ENCODE peak calls at places on chromosomes 11 and 22, in seven cellular contexts. One of them, this sample, is unnamed.

GRCh38 chr11:3905080-3905953 is 49.9 kb downstream of the STIM1 start:
- DNase-seq in epithelial cell of proximal tubule: peak
- DNase-seq in astrocyte: peak
- DNase-seq in heart left ventricle: no peak
- DNase-seq in IMR-90: peak
- DNase-seq in A549: peak
- DNase-seq in pancreas: no peak
- DNase-seq in this sample: no peak

GRCh38 chr11:101336858-101337257 is 207.2 kb upstream of the PGR start:
- DNase-seq in epithelial cell of proximal tubule: no peak
- DNase-seq in astrocyte: no peak
- DNase-seq in heart left ventricle: no peak
- DNase-seq in IMR-90: no peak
- DNase-seq in A549: no peak
- DNase-seq in pancreas: no peak
- DNase-seq in this sample: no peak

GRCh38 chr22:40121463-40121862 is 56.3 kb upstream of the TNRC6B start:
- DNase-seq in epithelial cell of proximal tubule: no peak
- DNase-seq in astrocyte: no peak
- DNase-seq in heart left ventricle: no peak
- DNase-seq in IMR-90: no peak
- DNase-seq in A549: no peak
- DNase-seq in pancreas: no peak
- DNase-seq in this sample: peak

GRCh38 chr11:45252134-45252856 is 33.8 kb downstream of the SYT13 start:
- DNase-seq in epithelial cell of proximal tubule: no peak
- DNase-seq in astrocyte: peak
- DNase-seq in heart left ventricle: peak
- DNase-seq in IMR-90: peak
- DNase-seq in A549: peak
- DNase-seq in pancreas: peak
- DNase-seq in this sample: peak

GRCh38 chr22:33854724-33855123 is 65.6 kb downstream of the LARGE1 start:
- DNase-seq in epithelial cell of proximal tubule: no peak
- DNase-seq in astrocyte: no peak
- DNase-seq in heart left ventricle: no peak
- DNase-seq in IMR-90: no peak
- DNase-seq in A549: no peak
- DNase-seq in pancreas: no peak
- DNase-seq in this sample: no peak

GRCh38 chr11:116366980-116367640 is 405.7 kb downstream of the BUD13 start:
- DNase-seq in epithelial cell of proximal tubule: peak
- DNase-seq in astrocyte: peak
- DNase-seq in heart left ventricle: no peak
- DNase-seq in IMR-90: no peak
- DNase-seq in A549: no peak
- DNase-seq in pancreas: no peak
- DNase-seq in this sample: no peak

GRCh38 chr22:44163536-44163935 is 17.2 kb upstream of the PARVG start:
- DNase-seq in epithelial cell of proximal tubule: no peak
- DNase-seq in astrocyte: no peak
- DNase-seq in heart left ventricle: no peak
- DNase-seq in IMR-90: no peak
- DNase-seq in A549: no peak
- DNase-seq in pancreas: no peak
- DNase-seq in this sample: no peak

GRCh38 chr22:49994361-49995058 is 18.1 kb downstream of the IL17REL start:
- DNase-seq in epithelial cell of proximal tubule: no peak
- DNase-seq in astrocyte: no peak
- DNase-seq in heart left ventricle: peak
- DNase-seq in IMR-90: no peak
- DNase-seq in A549: no peak
- DNase-seq in pancreas: no peak
- DNase-seq in this sample: no peak

GRCh38 chr22:32042924-32043323 is at the start of gene SLC5A1:
- DNase-seq in epithelial cell of proximal tubule: no peak
- DNase-seq in astrocyte: no peak
- DNase-seq in heart left ventricle: no peak
- DNase-seq in IMR-90: no peak
- DNase-seq in A549: no peak
- DNase-seq in pancreas: peak
- DNase-seq in this sample: no peak

GRCh38 chr11:2885017-2885675 is 429 bp downstream of the CDKN1C start:
- DNase-seq in epithelial cell of proximal tubule: no peak
- DNase-seq in astrocyte: no peak
- DNase-seq in heart left ventricle: peak
- DNase-seq in IMR-90: peak
- DNase-seq in A549: no peak
- DNase-seq in pancreas: peak
- DNase-seq in this sample: no peak

GRCh38 chr22:49228431-49229037 is 599.1 kb downstream of the BRD1 start:
- DNase-seq in epithelial cell of proximal tubule: no peak
- DNase-seq in astrocyte: no peak
- DNase-seq in heart left ventricle: no peak
- DNase-seq in IMR-90: no peak
- DNase-seq in A549: no peak
- DNase-seq in pancreas: no peak
- DNase-seq in this sample: no peak

GRCh38 chr11:47409440-47410403 is 1.3 kb downstream of the SLC39A13 start:
- DNase-seq in epithelial cell of proximal tubule: no peak
- DNase-seq in astrocyte: no peak
- DNase-seq in heart left ventricle: no peak
- DNase-seq in IMR-90: no peak
- DNase-seq in A549: no peak
- DNase-seq in pancreas: no peak
- DNase-seq in this sample: no peak

GRCh38 chr11:35791088-35791958 is 128.7 kb downstream of the TRIM44 start:
- DNase-seq in epithelial cell of proximal tubule: no peak
- DNase-seq in astrocyte: no peak
- DNase-seq in heart left ventricle: no peak
- DNase-seq in IMR-90: peak
- DNase-seq in A549: no peak
- DNase-seq in pancreas: no peak
- DNase-seq in this sample: no peak

DNA sequence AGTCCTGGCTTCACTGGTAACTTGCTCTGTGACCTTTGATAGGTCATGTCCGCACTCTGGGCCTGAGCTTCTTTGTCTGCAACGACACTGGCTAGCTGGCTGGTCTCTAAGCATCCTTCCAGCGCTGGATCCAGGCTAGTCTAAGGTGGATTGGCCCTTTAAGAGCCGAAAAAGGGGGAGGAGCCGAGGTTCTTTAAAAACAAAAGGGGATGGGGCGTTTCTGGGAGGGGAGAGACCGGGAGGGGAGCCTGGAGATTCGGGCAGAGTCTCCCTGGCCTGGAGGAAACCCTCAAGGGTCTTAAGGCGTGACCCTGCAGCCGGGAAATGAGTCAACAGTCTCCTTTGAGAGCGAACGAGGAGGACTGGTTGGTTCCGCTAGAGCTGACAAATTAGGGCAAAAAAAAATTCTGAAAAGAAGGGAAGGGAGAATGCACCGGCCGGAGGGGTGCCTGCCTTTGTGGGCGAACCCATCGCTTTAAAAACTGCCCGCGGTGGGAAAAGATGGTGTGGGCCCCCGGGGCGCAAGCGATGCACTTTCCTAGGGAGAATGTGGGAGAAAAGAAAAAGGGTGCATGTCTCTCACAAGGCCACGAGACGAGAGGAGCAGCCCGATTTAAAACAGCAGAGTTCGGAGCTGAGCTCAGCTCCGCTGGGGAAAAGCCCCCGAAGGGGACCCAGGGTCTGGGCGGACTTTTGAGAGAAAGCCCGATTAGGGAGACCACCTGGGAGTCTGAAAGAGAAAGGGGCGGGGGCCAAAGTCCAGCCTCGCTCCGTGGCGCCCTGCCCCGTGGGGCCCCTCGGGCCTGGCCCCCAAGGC is 952 bp downstream of the ZFTA start:
- DNase-seq in epithelial cell of proximal tubule: peak
- DNase-seq in astrocyte: peak
- DNase-seq in heart left ventricle: peak
- DNase-seq in IMR-90: peak
- DNase-seq in A549: peak
- DNase-seq in pancreas: peak
- DNase-seq in this sample: peak
- TF ChIP-seq CTCF in epithelial cell of proximal tubule: no peak
- TF ChIP-seq CTCF in astrocyte: no peak
- TF ChIP-seq CTCF in heart left ventricle: no peak
- TF ChIP-seq CTCF in IMR-90: no peak
- TF ChIP-seq CTCF in A549: no peak
- TF ChIP-seq CTCF in pancreas: no peak
- TF ChIP-seq CTCF in this sample: no peak

GRCh38 chr22:22030493-22031182 is 48.1 kb upstream of the TOP3B start:
- DNase-seq in epithelial cell of proximal tubule: no peak
- DNase-seq in astrocyte: no peak
- DNase-seq in heart left ventricle: no peak
- DNase-seq in IMR-90: peak
- DNase-seq in A549: peak
- DNase-seq in pancreas: no peak
- DNase-seq in this sample: peak
- H3K4me3 ChIP-seq in epithelial cell of proximal tubule: no peak
- H3K4me3 ChIP-seq in astrocyte: no peak
- H3K4me3 ChIP-seq in heart left ventricle: no peak
- H3K4me3 ChIP-seq in IMR-90: no peak
- H3K4me3 ChIP-seq in A549: no peak
- H3K4me3 ChIP-seq in pancreas: no peak
- H3K4me3 ChIP-seq in this sample: no peak

GRCh38 chr11:12102588-12103410 is 7.6 kb upstream of the MICAL2 start:
- DNase-seq in epithelial cell of proximal tubule: no peak
- DNase-seq in astrocyte: no peak
- DNase-seq in heart left ventricle: no peak
- DNase-seq in IMR-90: no peak
- DNase-seq in A549: no peak
- DNase-seq in pancreas: no peak
- DNase-seq in this sample: no peak
- TF ChIP-seq CTCF in epithelial cell of proximal tubule: peak
- TF ChIP-seq CTCF in astrocyte: no peak
- TF ChIP-seq CTCF in heart left ventricle: no peak
- TF ChIP-seq CTCF in IMR-90: peak
- TF ChIP-seq CTCF in A549: peak
- TF ChIP-seq CTCF in pancreas: no peak
- TF ChIP-seq CTCF in this sample: no peak

GRCh38 chr22:29154364-29155048 is 51.2 kb upstream of the EMID1 start:
- DNase-seq in epithelial cell of proximal tubule: no peak
- DNase-seq in astrocyte: peak
- DNase-seq in heart left ventricle: peak
- DNase-seq in IMR-90: peak
- DNase-seq in A549: peak
- DNase-seq in pancreas: peak
- DNase-seq in this sample: peak
- H3K4me3 ChIP-seq in epithelial cell of proximal tubule: peak
- H3K4me3 ChIP-seq in astrocyte: no peak
- H3K4me3 ChIP-seq in heart left ventricle: peak
- H3K4me3 ChIP-seq in IMR-90: no peak
- H3K4me3 ChIP-seq in A549: peak
- H3K4me3 ChIP-seq in pancreas: peak
- H3K4me3 ChIP-seq in this sample: peak

GRCh38 chr22:41687901-41688364 is 734 bp downstream of the SNU13 start:
- DNase-seq in epithelial cell of proximal tubule: no peak
- DNase-seq in astrocyte: peak
- DNase-seq in heart left ventricle: no peak
- DNase-seq in IMR-90: peak
- DNase-seq in A549: no peak
- DNase-seq in pancreas: peak
- DNase-seq in this sample: peak
- TF ChIP-seq CTCF in epithelial cell of proximal tubule: no peak
- TF ChIP-seq CTCF in astrocyte: no peak
- TF ChIP-seq CTCF in heart left ventricle: no peak
- TF ChIP-seq CTCF in IMR-90: no peak
- TF ChIP-seq CTCF in A549: no peak
- TF ChIP-seq CTCF in pancreas: no peak
- TF ChIP-seq CTCF in this sample: no peak

GRCh38 chr11:71558996-71559395 is 6.4 kb upstream of the KRTAP5-10 start:
- DNase-seq in epithelial cell of proximal tubule: no peak
- DNase-seq in astrocyte: no peak
- DNase-seq in heart left ventricle: no peak
- DNase-seq in IMR-90: no peak
- DNase-seq in A549: no peak
- DNase-seq in pancreas: no peak
- DNase-seq in this sample: no peak

GRCh38 chr11:71551711-71552110 is 3.5 kb downstream of the KRTAP5-9 start:
- DNase-seq in epithelial cell of proximal tubule: no peak
- DNase-seq in astrocyte: no peak
- DNase-seq in heart left ventricle: no peak
- DNase-seq in IMR-90: no peak
- DNase-seq in A549: no peak
- DNase-seq in pancreas: no peak
- DNase-seq in this sample: no peak

GRCh38 chr11:71555508-71555907 is 7.3 kb downstream of the KRTAP5-9 start:
- DNase-seq in epithelial cell of proximal tubule: no peak
- DNase-seq in astrocyte: no peak
- DNase-seq in heart left ventricle: no peak
- DNase-seq in IMR-90: no peak
- DNase-seq in A549: no peak
- DNase-seq in pancreas: no peak
- DNase-seq in this sample: no peak

GRCh38 chr11:71554996-71555395 is 6.8 kb downstream of the KRTAP5-9 start:
- DNase-seq in epithelial cell of proximal tubule: no peak
- DNase-seq in astrocyte: no peak
- DNase-seq in heart left ventricle: no peak
- DNase-seq in IMR-90: no peak
- DNase-seq in A549: no peak
- DNase-seq in pancreas: no peak
- DNase-seq in this sample: no peak

GRCh38 chr11:71556018-71556417 is 7.8 kb downstream of the KRTAP5-9 start:
- DNase-seq in epithelial cell of proximal tubule: no peak
- DNase-seq in astrocyte: no peak
- DNase-seq in heart left ventricle: no peak
- DNase-seq in IMR-90: no peak
- DNase-seq in A549: no peak
- DNase-seq in pancreas: no peak
- DNase-seq in this sample: no peak
- H3K4me3 ChIP-seq in epithelial cell of proximal tubule: no peak
- H3K4me3 ChIP-seq in astrocyte: no peak
- H3K4me3 ChIP-seq in heart left ventricle: no peak
- H3K4me3 ChIP-seq in IMR-90: no peak
- H3K4me3 ChIP-seq in A549: no peak
- H3K4me3 ChIP-seq in pancreas: no peak
- H3K4me3 ChIP-seq in this sample: no peak

This sample was measured in BE2C.